ENCODE peak calls at places on chromosome 10, in five cellular contexts. R is esophagus squamous epithelium; Q is Daoy; X is T-cell; L is activated T-cell treated with anti-CD3 and anti-CD28 coated beads, Interleukin-2, amount 50 U/mL, for 72 hours. C is an unnamed sample.
A peak's percentile ranks its signal among the peaks of the same experiment; 100 is the strongest.

GRCh38 chr10:49131507-49132385 is 2.1 kb downstream of the FAM170B start:
- DNase-seq in R (no peak), L (no peak), X (no peak), Q (no peak), C (no peak)

GRCh38 chr10:119680668-119681070 is 29.5 kb downstream of the BAG3 start:
- DNase-seq in X (no peak), L (no peak), Q (peak; percentile 71), R (no peak), C (no peak)

GRCh38 chr10:26729395-26729794 is 31.9 kb downstream of the PDSS1 start:
- DNase-seq in L (no peak), R (no peak), X (no peak), Q (no peak), C (no peak)

GRCh38 chr10:42609872-42610271 is 28.5 kb downstream of the ZNF33B start:
- DNase-seq in L (no peak), R (no peak), X (no peak), Q (no peak), C (no peak)

GRCh38 chr10:96491303-96491702 is 22.4 kb downstream of the TLL2 start:
- DNase-seq in R (no peak), Q (no peak), X (no peak), L (no peak), C (no peak)

GRCh38 chr10:5555881-5556280 is 31.1 kb downstream of the CALML3 start:
- DNase-seq in Q (no peak), X (no peak), L (no peak), R (no peak), C (no peak)

GRCh38 chr10:42975558-42976352 is 101.1 kb upstream of the RET start:
- DNase-seq in R (no peak), X (no peak), L (no peak), Q (peak; percentile 50), C (peak; percentile 7)

GRCh38 chr10:131849591-131850489 is 51.0 kb upstream of the PPP2R2D start:
- DNase-seq in R (no peak), Q (no peak), X (no peak), L (no peak), C (no peak)

GRCh38 chr10:25226775-25227682 is 52.2 kb downstream of the GPR158 start:
- DNase-seq in X (no peak), R (no peak), L (peak; percentile 8), Q (peak; percentile 48), C (no peak)

GRCh38 chr10:1253476-1254353 is 197.5 kb downstream of the WDR37 start:
- DNase-seq in R (no peak), X (no peak), Q (no peak), L (no peak), C (no peak)

GRCh38 chr10:16644146-16644545 is 122.5 kb upstream of the C1QL3 start:
- DNase-seq in Q (peak; percentile 49), R (no peak), L (no peak), X (no peak), C (no peak)

GRCh38 chr10:96579133-96579532 is 7.7 kb downstream of the TM9SF3 start:
- DNase-seq in L (no peak), R (no peak), X (no peak), Q (no peak), C (no peak)

GRCh38 chr10:80144302-80145131 is 12.0 kb downstream of the PLAC9 start:
- DNase-seq in R (no peak), X (peak; percentile 26), Q (no peak), L (peak; percentile 26), C (peak; percentile 56)

GRCh38 chr10:126021833-126022500 is 125.6 kb downstream of the FANK1 start:
- DNase-seq in R (no peak), X (no peak), Q (no peak), L (no peak), C (no peak)

GRCh38 chr10:76962851-76963250 is 674.8 kb downstream of the KCNMA1 start:
- DNase-seq in Q (no peak), X (no peak), R (no peak), L (no peak), C (no peak)

GRCh38 chr10:395665-396064 is 260.4 kb downstream of the ZMYND11 start:
- DNase-seq in Q (no peak), L (no peak), R (no peak), X (no peak), C (no peak)

GRCh38 chr10:81872206-81872605 is 2.8 kb upstream of the NRG3 start:
- DNase-seq in X (no peak), L (no peak), R (no peak), Q (no peak), C (no peak)

GRCh38 chr10:61896854-61897661 is 4.4 kb upstream of the ARID5B start:
- DNase-seq in R (no peak), X (peak; percentile 29), Q (peak; percentile 39), L (peak; percentile 66), C (peak; percentile 79)

GRCh38 chr10:89419548-89419947 is 5.2 kb downstream of the IFIT5 start:
- DNase-seq in X (no peak), Q (no peak), L (peak; percentile 12), R (no peak), C (no peak)

GRCh38 chr10:104309980-104310978 is 28.0 kb downstream of the ITPRIP start:
- DNase-seq in R (no peak), Q (peak; percentile 81), X (no peak), L (no peak), C (no peak)

GRCh38 chr10:132166216-132166950 is 20.4 kb upstream of the DPYSL4 start:
- DNase-seq in L (no peak), Q (no peak), R (no peak), X (no peak), C (no peak)

GRCh38 chr10:122140941-122141623 is 130.0 kb upstream of the BTBD16 start:
- DNase-seq in L (no peak), Q (peak; percentile 95), X (no peak), R (no peak), C (peak; percentile 64)

GRCh38 chr10:10418397-10418796 is 599.3 kb upstream of the CELF2 start:
- DNase-seq in R (no peak), L (peak; percentile 21), X (no peak), Q (no peak), C (no peak)

GRCh38 chr10:15369642-15370211 is 1.4 kb downstream of the FAM171A1 start:
- DNase-seq in Q (peak; percentile 7), R (no peak), L (no peak), X (no peak), C (no peak)

GRCh38 chr10:69352569-69353264 is 64.0 kb downstream of the TACR2 start:
- DNase-seq in Q (no peak), R (no peak), L (no peak), X (no peak), C (no peak)

GRCh38 chr10:112052176-112052575 is 131.4 kb downstream of the GPAM start:
- DNase-seq in L (no peak), Q (no peak), X (no peak), R (no peak), C (no peak)

GRCh38 chr10:30990351-30990750 is 41.3 kb downstream of the ZNF438 start:
- DNase-seq in R (no peak), Q (no peak), L (no peak), X (no peak), C (no peak)

GRCh38 chr10:79491171-79491835 is 21.0 kb upstream of the EIF5AL1 start:
- DNase-seq in R (no peak), X (no peak), L (no peak), Q (no peak), C (no peak)

GRCh38 chr10:103780242-103781149 is 74.9 kb downstream of the SH3PXD2A start:
- DNase-seq in Q (no peak), X (no peak), L (no peak), R (no peak), C (no peak)

GRCh38 chr10:43305881-43306280 is 39.0 kb upstream of the RASGEF1A start:
- DNase-seq in Q (peak; percentile 26), L (no peak), R (no peak), X (no peak), C (no peak)

GRCh38 chr10:80451132-80451531 is 3.0 kb upstream of the TSPAN14 start:
- DNase-seq in L (no peak), Q (no peak), X (no peak), R (no peak), C (no peak)

GRCh38 chr10:105868935-105869334 is 1227.8 kb downstream of the SORCS3 start:
- DNase-seq in X (no peak), R (no peak), Q (no peak), L (no peak), C (no peak)

C was measured in pancreas.